ENCODE peak calls at places on chromosome 2, in seven cellular contexts. One of them, this sample, is unnamed. For H3K9me3 and H3K36me3, the result is how much of the 10 kb centered on the place peaks cover.

GRCh38 chr2:100588071-100588786 is 25.4 kb downstream of the PDCL3 start:
- DNase-seq in Peyer's patch: no peak
- DNase-seq in effector memory CD4-positive, alpha-beta T cell: peak
- DNase-seq in psoas muscle: no peak
- DNase-seq in lung: no peak
- DNase-seq in left ventricle myocardium inferior: no peak
- DNase-seq in PC-3: peak
- DNase-seq in this sample: no peak

GRCh38 chr2:118085173-118086023 is 2.9 kb upstream of the INSIG2 start:
- DNase-seq in left ventricle myocardium inferior: no peak
- DNase-seq in Peyer's patch: no peak
- DNase-seq in lung: no peak
- DNase-seq in effector memory CD4-positive, alpha-beta T cell: no peak
- DNase-seq in psoas muscle: no peak
- DNase-seq in PC-3: peak
- DNase-seq in this sample: no peak

GRCh38 chr2:132522901-132523300 is 106.3 kb downstream of the GPR39 start:
- DNase-seq in left ventricle myocardium inferior: no peak
- DNase-seq in lung: no peak
- DNase-seq in PC-3: no peak
- DNase-seq in effector memory CD4-positive, alpha-beta T cell: no peak
- DNase-seq in Peyer's patch: no peak
- DNase-seq in psoas muscle: no peak
- DNase-seq in this sample: no peak

GRCh38 chr2:150309681-150310080 is 177.8 kb downstream of the RND3 start:
- DNase-seq in lung: no peak
- DNase-seq in effector memory CD4-positive, alpha-beta T cell: no peak
- DNase-seq in psoas muscle: no peak
- DNase-seq in PC-3: peak
- DNase-seq in Peyer's patch: peak
- DNase-seq in left ventricle myocardium inferior: no peak
- DNase-seq in this sample: no peak

GRCh38 chr2:231554748-231555545 is 24.7 kb upstream of the NMUR1 start:
- DNase-seq in left ventricle myocardium inferior: peak
- DNase-seq in PC-3: no peak
- DNase-seq in effector memory CD4-positive, alpha-beta T cell: no peak
- DNase-seq in lung: peak
- DNase-seq in psoas muscle: peak
- DNase-seq in Peyer's patch: peak
- DNase-seq in this sample: no peak

GRCh38 chr2:217445726-217446125 is 557.1 kb downstream of the TNS1 start:
- DNase-seq in PC-3: no peak
- DNase-seq in lung: no peak
- DNase-seq in effector memory CD4-positive, alpha-beta T cell: no peak
- DNase-seq in Peyer's patch: no peak
- DNase-seq in psoas muscle: no peak
- DNase-seq in left ventricle myocardium inferior: no peak
- DNase-seq in this sample: no peak

GRCh38 chr2:25314514-25315315 is 27.0 kb downstream of the DNMT3A start:
- DNase-seq in lung: peak
- DNase-seq in psoas muscle: peak
- DNase-seq in Peyer's patch: no peak
- DNase-seq in effector memory CD4-positive, alpha-beta T cell: peak
- DNase-seq in PC-3: no peak
- DNase-seq in left ventricle myocardium inferior: peak
- DNase-seq in this sample: peak

GRCh38 chr2:86358982-86359381 is 21.6 kb upstream of the REEP1 start:
- DNase-seq in Peyer's patch: no peak
- DNase-seq in left ventricle myocardium inferior: no peak
- DNase-seq in lung: no peak
- DNase-seq in effector memory CD4-positive, alpha-beta T cell: no peak
- DNase-seq in PC-3: no peak
- DNase-seq in psoas muscle: no peak
- DNase-seq in this sample: no peak

GRCh38 chr2:6741229-6741628 is 124.5 kb downstream of the CMPK2 start:
- DNase-seq in lung: no peak
- DNase-seq in PC-3: no peak
- DNase-seq in psoas muscle: no peak
- DNase-seq in effector memory CD4-positive, alpha-beta T cell: no peak
- DNase-seq in left ventricle myocardium inferior: no peak
- DNase-seq in Peyer's patch: no peak
- DNase-seq in this sample: no peak

GRCh38 chr2:55013936-55014335 is 36.3 kb downstream of the RTN4 start:
- DNase-seq in PC-3: no peak
- DNase-seq in effector memory CD4-positive, alpha-beta T cell: no peak
- DNase-seq in lung: no peak
- DNase-seq in left ventricle myocardium inferior: no peak
- DNase-seq in Peyer's patch: no peak
- DNase-seq in psoas muscle: no peak
- DNase-seq in this sample: no peak

GRCh38 chr2:149743842-149744468 is 156.4 kb upstream of the MMADHC start:
- DNase-seq in lung: no peak
- DNase-seq in effector memory CD4-positive, alpha-beta T cell: no peak
- DNase-seq in left ventricle myocardium inferior: no peak
- DNase-seq in psoas muscle: no peak
- DNase-seq in Peyer's patch: no peak
- DNase-seq in PC-3: peak
- DNase-seq in this sample: no peak

GRCh38 chr2:190320696-190321095 is 1.1 kb upstream of the HIBCH start:
- DNase-seq in Peyer's patch: no peak
- DNase-seq in PC-3: no peak
- DNase-seq in effector memory CD4-positive, alpha-beta T cell: no peak
- DNase-seq in lung: no peak
- DNase-seq in left ventricle myocardium inferior: no peak
- DNase-seq in psoas muscle: no peak
- DNase-seq in this sample: no peak

GRCh38 chr2:136134126-136134525 is 16.2 kb upstream of the CXCR4 start:
- DNase-seq in effector memory CD4-positive, alpha-beta T cell: peak
- DNase-seq in lung: no peak
- DNase-seq in psoas muscle: no peak
- DNase-seq in PC-3: no peak
- DNase-seq in Peyer's patch: no peak
- DNase-seq in left ventricle myocardium inferior: no peak
- DNase-seq in this sample: no peak

GRCh38 chr2:43426305-43427031 is 169.4 kb downstream of the THADA start:
- DNase-seq in Peyer's patch: peak
- DNase-seq in lung: peak
- DNase-seq in effector memory CD4-positive, alpha-beta T cell: peak
- DNase-seq in PC-3: peak
- DNase-seq in left ventricle myocardium inferior: no peak
- DNase-seq in psoas muscle: peak
- DNase-seq in this sample: peak

GRCh38 chr2:25642298-25642697 is 31.1 kb downstream of the DTNB start:
- DNase-seq in lung: no peak
- DNase-seq in Peyer's patch: no peak
- DNase-seq in effector memory CD4-positive, alpha-beta T cell: no peak
- DNase-seq in psoas muscle: no peak
- DNase-seq in left ventricle myocardium inferior: no peak
- DNase-seq in PC-3: no peak
- DNase-seq in this sample: no peak

GRCh38 chr2:215884741-215885140 is 128.6 kb downstream of the MREG start:
- DNase-seq in effector memory CD4-positive, alpha-beta T cell: no peak
- DNase-seq in PC-3: no peak
- DNase-seq in Peyer's patch: no peak
- DNase-seq in left ventricle myocardium inferior: no peak
- DNase-seq in lung: no peak
- DNase-seq in psoas muscle: no peak
- DNase-seq in this sample: no peak

GRCh38 chr2:136863874-136864273 is 98.5 kb downstream of the THSD7B start:
- DNase-seq in effector memory CD4-positive, alpha-beta T cell: no peak
- DNase-seq in Peyer's patch: no peak
- DNase-seq in PC-3: no peak
- DNase-seq in psoas muscle: no peak
- DNase-seq in left ventricle myocardium inferior: no peak
- DNase-seq in lung: no peak
- DNase-seq in this sample: peak

DNA sequence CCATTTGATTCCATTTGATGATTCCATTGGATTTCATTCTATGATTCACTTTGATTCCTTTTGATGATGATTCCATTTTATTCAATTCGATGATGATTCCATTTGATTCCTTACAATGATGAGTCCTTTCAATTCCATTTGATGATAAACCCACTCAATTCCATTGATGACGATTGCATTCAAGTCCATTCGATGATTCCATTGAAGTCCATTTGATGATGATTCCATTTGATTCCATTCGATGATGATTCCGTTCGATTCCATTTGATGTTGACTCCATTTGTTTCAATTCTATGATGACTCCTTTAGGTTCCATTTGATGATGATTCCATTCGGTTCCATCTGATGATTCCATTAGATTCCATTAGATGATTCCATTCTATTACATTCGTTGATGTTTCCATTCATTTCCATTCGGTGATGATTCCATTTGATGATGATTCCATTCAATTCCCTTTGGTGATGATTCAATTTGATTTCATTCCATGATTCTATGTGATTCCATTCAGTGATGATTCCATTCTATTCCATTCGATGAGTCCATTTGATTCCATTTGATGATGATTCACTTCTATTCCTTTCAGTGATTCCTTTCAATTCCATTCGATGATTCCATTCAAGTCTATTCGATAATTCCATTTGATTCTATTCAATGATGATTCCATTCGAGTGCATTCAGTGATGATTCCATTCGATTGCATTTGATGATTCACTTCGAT is 1106.0 kb downstream of the RPIA start:
- DNase-seq in psoas muscle: no peak
- DNase-seq in lung: no peak
- DNase-seq in effector memory CD4-positive, alpha-beta T cell: no peak
- DNase-seq in PC-3: no peak
- DNase-seq in Peyer's patch: no peak
- DNase-seq in left ventricle myocardium inferior: no peak
- DNase-seq in this sample: no peak
- H3K9me3 ChIP-seq in psoas muscle: half or more
- H3K9me3 ChIP-seq in lung: under half
- H3K9me3 ChIP-seq in effector memory CD4-positive, alpha-beta T cell: under half
- H3K9me3 ChIP-seq in PC-3: half or more
- H3K9me3 ChIP-seq in Peyer's patch: under half
- H3K9me3 ChIP-seq in left ventricle myocardium inferior: half or more
- H3K9me3 ChIP-seq in this sample: under half

DNA sequence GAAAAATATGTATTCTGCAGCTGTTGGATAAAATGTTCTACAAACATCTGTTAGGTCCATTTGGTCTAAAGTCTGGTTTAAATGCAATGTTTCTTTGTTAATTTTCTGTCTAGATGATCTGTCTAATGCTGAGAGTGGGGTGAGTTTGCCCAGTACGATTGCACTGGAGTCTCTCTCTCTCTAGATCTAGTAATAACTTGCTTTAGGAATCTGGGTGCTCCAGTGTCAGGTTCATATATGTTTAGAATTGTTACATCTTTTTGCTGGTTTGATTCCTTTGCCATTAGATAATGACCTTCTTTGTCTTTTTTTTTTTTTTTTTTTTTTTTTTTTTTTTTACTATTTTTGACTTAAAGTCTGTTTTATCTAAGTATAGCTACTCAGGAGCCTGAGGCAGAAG is 10.4 kb downstream of the GCC2 start:
- DNase-seq in left ventricle myocardium inferior: no peak
- DNase-seq in lung: no peak
- DNase-seq in PC-3: no peak
- DNase-seq in effector memory CD4-positive, alpha-beta T cell: no peak
- DNase-seq in psoas muscle: no peak
- DNase-seq in Peyer's patch: no peak
- DNase-seq in this sample: no peak
- H3K36me3 ChIP-seq in left ventricle myocardium inferior: half or more
- H3K36me3 ChIP-seq in lung: under half
- H3K36me3 ChIP-seq in PC-3: half or more
- H3K36me3 ChIP-seq in effector memory CD4-positive, alpha-beta T cell: half or more
- H3K36me3 ChIP-seq in psoas muscle: under half
- H3K36me3 ChIP-seq in Peyer's patch: under half
- H3K36me3 ChIP-seq in this sample: half or more

GRCh38 chr2:128362186-128362888 is 43.7 kb upstream of the HS6ST1 start:
- DNase-seq in left ventricle myocardium inferior: no peak
- DNase-seq in psoas muscle: no peak
- DNase-seq in effector memory CD4-positive, alpha-beta T cell: no peak
- DNase-seq in PC-3: no peak
- DNase-seq in lung: no peak
- DNase-seq in Peyer's patch: peak
- DNase-seq in this sample: no peak
- H3K27ac ChIP-seq in left ventricle myocardium inferior: no peak
- H3K27ac ChIP-seq in psoas muscle: no peak
- H3K27ac ChIP-seq in effector memory CD4-positive, alpha-beta T cell: no peak
- H3K27ac ChIP-seq in PC-3: no peak
- H3K27ac ChIP-seq in lung: peak
- H3K27ac ChIP-seq in Peyer's patch: no peak
- H3K27ac ChIP-seq in this sample: no peak

GRCh38 chr2:73284296-73285161 is at the start of gene FBXO41:
- DNase-seq in psoas muscle: peak
- DNase-seq in lung: no peak
- DNase-seq in effector memory CD4-positive, alpha-beta T cell: peak
- DNase-seq in left ventricle myocardium inferior: no peak
- DNase-seq in Peyer's patch: peak
- DNase-seq in PC-3: peak
- DNase-seq in this sample: peak
- H3K9me3 ChIP-seq in psoas muscle: under half
- H3K9me3 ChIP-seq in lung: under half
- H3K9me3 ChIP-seq in effector memory CD4-positive, alpha-beta T cell: under half
- H3K9me3 ChIP-seq in left ventricle myocardium inferior: under half
- H3K9me3 ChIP-seq in Peyer's patch: under half
- H3K9me3 ChIP-seq in PC-3: under half
- H3K9me3 ChIP-seq in this sample: under half

GRCh38 chr2:27238976-27239375 is 21.8 kb downstream of the CAD start:
- DNase-seq in effector memory CD4-positive, alpha-beta T cell: no peak
- DNase-seq in left ventricle myocardium inferior: peak
- DNase-seq in lung: no peak
- DNase-seq in PC-3: no peak
- DNase-seq in Peyer's patch: no peak
- DNase-seq in psoas muscle: no peak
- DNase-seq in this sample: no peak
- H3K36me3 ChIP-seq in effector memory CD4-positive, alpha-beta T cell: half or more
- H3K36me3 ChIP-seq in left ventricle myocardium inferior: half or more
- H3K36me3 ChIP-seq in lung: half or more
- H3K36me3 ChIP-seq in PC-3: half or more
- H3K36me3 ChIP-seq in Peyer's patch: under half
- H3K36me3 ChIP-seq in psoas muscle: under half
- H3K36me3 ChIP-seq in this sample: under half

DNA sequence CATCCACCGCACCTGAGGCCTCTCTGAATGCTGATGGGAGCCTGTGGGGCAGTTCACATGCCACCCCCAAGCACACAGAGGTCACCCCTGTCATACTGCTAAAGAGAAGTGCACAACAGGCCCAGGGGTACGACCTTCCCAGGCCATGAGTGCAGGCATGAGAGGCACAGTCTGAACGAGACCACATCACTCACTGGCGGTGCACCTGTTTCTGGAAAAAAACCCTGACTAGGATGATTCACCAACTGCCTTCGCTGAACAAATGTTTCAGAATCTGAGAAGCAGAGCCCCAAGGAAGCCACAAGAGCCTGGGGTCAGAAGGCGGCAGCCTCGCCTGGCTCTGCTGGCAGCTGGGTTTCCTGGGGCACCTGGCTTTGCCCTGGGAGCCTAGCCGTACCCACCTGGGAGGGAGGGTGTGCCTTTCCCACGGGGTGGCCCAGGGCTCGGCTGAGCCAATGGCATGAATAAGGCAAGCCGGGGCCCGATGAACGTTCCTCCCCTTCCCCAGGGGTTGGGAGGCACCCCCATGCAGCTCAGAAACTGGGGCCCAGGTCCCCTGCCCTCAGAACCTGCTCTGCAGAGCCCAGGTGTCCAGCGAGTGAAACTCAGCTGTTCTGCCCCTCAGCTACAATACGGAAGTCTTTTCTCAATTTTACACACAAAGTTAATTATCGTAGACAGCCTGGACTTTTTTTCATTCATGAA is 73.8 kb downstream of the HDAC4 start:
- DNase-seq in PC-3: peak
- DNase-seq in psoas muscle: peak
- DNase-seq in left ventricle myocardium inferior: no peak
- DNase-seq in lung: no peak
- DNase-seq in Peyer's patch: no peak
- DNase-seq in effector memory CD4-positive, alpha-beta T cell: peak
- DNase-seq in this sample: no peak
- H3K27ac ChIP-seq in PC-3: no peak
- H3K27ac ChIP-seq in psoas muscle: peak
- H3K27ac ChIP-seq in left ventricle myocardium inferior: peak
- H3K27ac ChIP-seq in lung: no peak
- H3K27ac ChIP-seq in Peyer's patch: no peak
- H3K27ac ChIP-seq in effector memory CD4-positive, alpha-beta T cell: peak
- H3K27ac ChIP-seq in this sample: no peak